ENCODE peak calls at places on chromosomes 11 and 22, in six cellular contexts. One of them, this sample, is unnamed.

GRCh38 chr11:114346709-114347141 is 50.5 kb downstream of the NNMT start:
- DNase-seq in IMR-90: no peak
- DNase-seq in stomach: no peak
- DNase-seq in right lobe of liver: no peak
- DNase-seq in A549: peak; percentile 12
- DNase-seq in esophagus muscularis mucosa: no peak
- DNase-seq in this sample: no peak

GRCh38 chr11:92180664-92181251 is 43.9 kb upstream of the FAT3 start:
- DNase-seq in IMR-90: peak; percentile 47
- DNase-seq in stomach: no peak
- DNase-seq in right lobe of liver: no peak
- DNase-seq in A549: no peak
- DNase-seq in esophagus muscularis mucosa: no peak
- DNase-seq in this sample: no peak

GRCh38 chr11:2095198-2095520 is 44.0 kb downstream of the IGF2 start:
- DNase-seq in IMR-90: no peak
- DNase-seq in stomach: no peak
- DNase-seq in right lobe of liver: no peak
- DNase-seq in A549: no peak
- DNase-seq in esophagus muscularis mucosa: no peak
- DNase-seq in this sample: peak; percentile 57

GRCh38 chr11:119222308-119222707 is 16.2 kb downstream of the CBL start:
- DNase-seq in IMR-90: peak; percentile 81
- DNase-seq in stomach: no peak
- DNase-seq in right lobe of liver: no peak
- DNase-seq in A549: no peak
- DNase-seq in esophagus muscularis mucosa: no peak
- DNase-seq in this sample: no peak

GRCh38 chr11:135027461-135027860 is 615.4 kb upstream of the B3GAT1 start:
- DNase-seq in IMR-90: peak; percentile 31
- DNase-seq in stomach: peak; percentile 35
- DNase-seq in right lobe of liver: no peak
- DNase-seq in A549: no peak
- DNase-seq in esophagus muscularis mucosa: no peak
- DNase-seq in this sample: no peak

GRCh38 chr11:47507016-47507631 is 45.8 kb downstream of the CELF1 start:
- DNase-seq in IMR-90: no peak
- DNase-seq in stomach: no peak
- DNase-seq in right lobe of liver: no peak
- DNase-seq in A549: no peak
- DNase-seq in esophagus muscularis mucosa: no peak
- DNase-seq in this sample: no peak

GRCh38 chr11:71286701-71287643 is 34.6 kb upstream of the SHANK2 start:
- DNase-seq in IMR-90: peak; percentile 92
- DNase-seq in stomach: peak; percentile 74
- DNase-seq in right lobe of liver: peak; percentile 94
- DNase-seq in A549: peak; percentile 62
- DNase-seq in esophagus muscularis mucosa: no peak
- DNase-seq in this sample: no peak

GRCh38 chr11:119092880-119093665 is 8.4 kb downstream of the HMBS start:
- DNase-seq in IMR-90: peak; percentile 42
- DNase-seq in stomach: peak; percentile 57
- DNase-seq in right lobe of liver: no peak
- DNase-seq in A549: no peak
- DNase-seq in esophagus muscularis mucosa: no peak
- DNase-seq in this sample: no peak

GRCh38 chr22:47290706-47291430 is 528.4 kb downstream of the TBC1D22A start:
- DNase-seq in IMR-90: no peak
- DNase-seq in stomach: no peak
- DNase-seq in right lobe of liver: peak; percentile 38
- DNase-seq in A549: no peak
- DNase-seq in esophagus muscularis mucosa: no peak
- DNase-seq in this sample: no peak

GRCh38 chr11:102292951-102293350 is 24.3 kb upstream of the BIRC3 start:
- DNase-seq in IMR-90: no peak
- DNase-seq in stomach: no peak
- DNase-seq in right lobe of liver: no peak
- DNase-seq in A549: no peak
- DNase-seq in esophagus muscularis mucosa: no peak
- DNase-seq in this sample: no peak

GRCh38 chr11:116981216-116981887 is 116.9 kb downstream of the SIK3 start:
- DNase-seq in IMR-90: no peak
- DNase-seq in stomach: no peak
- DNase-seq in right lobe of liver: no peak
- DNase-seq in A549: no peak
- DNase-seq in esophagus muscularis mucosa: no peak
- DNase-seq in this sample: no peak

GRCh38 chr11:95611827-95612226 is 177.8 kb downstream of the FAM76B start:
- DNase-seq in IMR-90: no peak
- DNase-seq in stomach: no peak
- DNase-seq in right lobe of liver: no peak
- DNase-seq in A549: no peak
- DNase-seq in esophagus muscularis mucosa: no peak
- DNase-seq in this sample: no peak

DNA sequence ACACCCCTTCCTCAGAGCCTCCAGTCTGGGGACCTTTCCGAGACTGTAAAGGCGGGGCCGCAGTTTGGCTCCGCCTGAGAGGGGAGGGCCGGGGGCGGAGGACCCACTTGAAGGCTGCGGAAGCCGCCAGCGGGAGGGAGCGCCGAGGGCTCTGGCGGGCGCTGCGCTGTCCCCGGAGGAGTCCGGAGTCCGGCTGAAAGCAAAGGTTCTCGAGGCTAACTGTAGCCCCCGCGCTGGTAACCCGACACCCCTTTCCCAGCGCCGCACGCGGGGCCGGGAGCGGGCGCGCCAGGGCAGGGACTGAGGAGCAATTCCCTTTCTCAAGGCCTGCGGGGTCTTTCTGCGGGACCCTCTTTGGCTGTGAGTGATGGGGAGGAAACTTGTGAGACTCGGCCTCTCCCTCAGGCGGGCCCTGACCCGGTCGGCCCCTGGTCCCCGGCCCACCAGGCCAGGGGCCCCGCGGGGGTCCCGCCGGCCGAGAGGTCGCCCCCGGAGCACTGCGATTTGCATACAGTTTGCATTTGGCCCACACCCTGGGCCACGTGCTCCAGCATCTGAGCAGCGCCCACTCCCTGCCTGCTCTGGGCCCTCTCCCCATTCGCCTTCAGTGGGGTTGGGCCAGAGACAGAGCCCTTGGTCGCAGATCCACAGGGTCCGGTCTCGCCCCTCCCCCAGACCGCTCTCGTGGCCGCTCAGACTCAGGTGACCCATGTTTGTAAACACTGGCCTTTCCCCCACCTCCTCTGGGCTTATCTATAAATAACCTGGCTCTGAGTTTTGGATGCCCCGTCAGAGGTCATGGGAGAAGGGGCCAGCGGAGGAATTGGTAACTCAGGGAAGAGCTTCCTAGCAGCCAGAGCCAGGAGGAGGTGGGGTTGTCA is 519 bp upstream of the ART5 start:
- DNase-seq in IMR-90: peak; percentile 58
- DNase-seq in stomach: peak; percentile 85
- DNase-seq in right lobe of liver: peak; percentile 68
- DNase-seq in A549: peak; percentile 80
- DNase-seq in esophagus muscularis mucosa: no peak
- DNase-seq in this sample: peak; percentile 90
- TF ChIP-seq POLR2A in IMR-90: no peak
- TF ChIP-seq POLR2A in stomach: no peak
- TF ChIP-seq POLR2A in right lobe of liver: no peak
- TF ChIP-seq POLR2A in A549: no peak
- TF ChIP-seq POLR2A in esophagus muscularis mucosa: no peak
- TF ChIP-seq POLR2A in this sample: no peak

DNA sequence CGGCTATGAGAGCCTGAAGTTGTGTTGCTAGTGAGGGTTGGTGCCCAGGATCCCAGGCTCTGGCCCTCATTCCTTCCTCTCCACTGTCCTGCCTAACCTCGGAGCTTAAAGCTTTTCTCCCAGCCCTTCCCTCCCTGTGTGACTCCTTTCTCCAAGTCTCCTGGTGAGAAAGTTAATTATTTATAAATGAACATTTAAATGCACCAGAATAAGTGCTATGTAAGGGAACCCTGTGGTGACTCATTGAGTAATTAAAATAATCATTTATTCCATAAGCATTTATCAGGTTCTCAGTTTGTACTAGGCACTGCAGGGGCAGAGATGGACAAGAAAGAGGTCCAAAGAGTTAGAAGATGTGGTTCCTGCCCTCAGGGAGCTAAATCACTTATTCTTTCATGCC is 89.1 kb upstream of the ISX start:
- DNase-seq in IMR-90: no peak
- DNase-seq in stomach: no peak
- DNase-seq in right lobe of liver: no peak
- DNase-seq in A549: no peak
- DNase-seq in esophagus muscularis mucosa: no peak
- DNase-seq in this sample: no peak
- TF ChIP-seq POLR2A in IMR-90: no peak
- TF ChIP-seq POLR2A in stomach: no peak
- TF ChIP-seq POLR2A in right lobe of liver: no peak
- TF ChIP-seq POLR2A in A549: no peak
- TF ChIP-seq POLR2A in esophagus muscularis mucosa: no peak
- TF ChIP-seq POLR2A in this sample: no peak

DNA sequence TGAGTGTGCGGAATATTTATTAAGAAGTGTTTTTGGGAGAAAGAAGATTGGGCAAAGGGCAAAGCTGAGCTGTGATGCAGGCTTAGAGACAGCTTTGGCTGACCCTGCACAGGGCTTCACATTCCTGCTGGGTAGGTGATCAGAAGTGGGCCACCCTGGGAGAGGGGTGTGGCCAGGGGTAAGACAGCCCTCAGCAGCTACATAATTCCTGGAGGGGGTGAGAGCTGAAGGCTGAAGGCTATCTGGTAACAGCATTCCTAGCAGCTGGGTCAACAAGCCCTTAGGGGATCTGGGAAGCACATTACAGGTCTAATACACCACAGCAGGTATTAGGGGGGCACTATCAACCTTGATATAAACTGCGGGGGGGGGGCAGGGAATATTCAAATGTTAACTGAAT is 5.8 kb downstream of the OOSP1 start:
- DNase-seq in IMR-90: no peak
- DNase-seq in stomach: no peak
- DNase-seq in right lobe of liver: no peak
- DNase-seq in A549: no peak
- DNase-seq in esophagus muscularis mucosa: no peak
- DNase-seq in this sample: no peak
- TF ChIP-seq POLR2A in IMR-90: no peak
- TF ChIP-seq POLR2A in stomach: no peak
- TF ChIP-seq POLR2A in right lobe of liver: no peak
- TF ChIP-seq POLR2A in A549: no peak
- TF ChIP-seq POLR2A in esophagus muscularis mucosa: no peak
- TF ChIP-seq POLR2A in this sample: no peak

GRCh38 chr22:35910926-35911325 is 117.7 kb downstream of the RBFOX2 start:
- DNase-seq in IMR-90: no peak
- DNase-seq in stomach: no peak
- DNase-seq in right lobe of liver: no peak
- DNase-seq in A549: no peak
- DNase-seq in esophagus muscularis mucosa: no peak
- DNase-seq in this sample: no peak
- TF ChIP-seq POLR2A in IMR-90: no peak
- TF ChIP-seq POLR2A in stomach: no peak
- TF ChIP-seq POLR2A in right lobe of liver: no peak
- TF ChIP-seq POLR2A in A549: no peak
- TF ChIP-seq POLR2A in esophagus muscularis mucosa: no peak
- TF ChIP-seq POLR2A in this sample: no peak

GRCh38 chr22:17258015-17258827 is 39.0 kb upstream of the ADA2 start:
- DNase-seq in IMR-90: no peak
- DNase-seq in stomach: peak; percentile 53
- DNase-seq in right lobe of liver: peak; percentile 57
- DNase-seq in A549: no peak
- DNase-seq in esophagus muscularis mucosa: no peak
- DNase-seq in this sample: no peak
- TF ChIP-seq POLR2A in IMR-90: no peak
- TF ChIP-seq POLR2A in stomach: no peak
- TF ChIP-seq POLR2A in right lobe of liver: no peak
- TF ChIP-seq POLR2A in A549: no peak
- TF ChIP-seq POLR2A in esophagus muscularis mucosa: no peak
- TF ChIP-seq POLR2A in this sample: peak; percentile 33

DNA sequence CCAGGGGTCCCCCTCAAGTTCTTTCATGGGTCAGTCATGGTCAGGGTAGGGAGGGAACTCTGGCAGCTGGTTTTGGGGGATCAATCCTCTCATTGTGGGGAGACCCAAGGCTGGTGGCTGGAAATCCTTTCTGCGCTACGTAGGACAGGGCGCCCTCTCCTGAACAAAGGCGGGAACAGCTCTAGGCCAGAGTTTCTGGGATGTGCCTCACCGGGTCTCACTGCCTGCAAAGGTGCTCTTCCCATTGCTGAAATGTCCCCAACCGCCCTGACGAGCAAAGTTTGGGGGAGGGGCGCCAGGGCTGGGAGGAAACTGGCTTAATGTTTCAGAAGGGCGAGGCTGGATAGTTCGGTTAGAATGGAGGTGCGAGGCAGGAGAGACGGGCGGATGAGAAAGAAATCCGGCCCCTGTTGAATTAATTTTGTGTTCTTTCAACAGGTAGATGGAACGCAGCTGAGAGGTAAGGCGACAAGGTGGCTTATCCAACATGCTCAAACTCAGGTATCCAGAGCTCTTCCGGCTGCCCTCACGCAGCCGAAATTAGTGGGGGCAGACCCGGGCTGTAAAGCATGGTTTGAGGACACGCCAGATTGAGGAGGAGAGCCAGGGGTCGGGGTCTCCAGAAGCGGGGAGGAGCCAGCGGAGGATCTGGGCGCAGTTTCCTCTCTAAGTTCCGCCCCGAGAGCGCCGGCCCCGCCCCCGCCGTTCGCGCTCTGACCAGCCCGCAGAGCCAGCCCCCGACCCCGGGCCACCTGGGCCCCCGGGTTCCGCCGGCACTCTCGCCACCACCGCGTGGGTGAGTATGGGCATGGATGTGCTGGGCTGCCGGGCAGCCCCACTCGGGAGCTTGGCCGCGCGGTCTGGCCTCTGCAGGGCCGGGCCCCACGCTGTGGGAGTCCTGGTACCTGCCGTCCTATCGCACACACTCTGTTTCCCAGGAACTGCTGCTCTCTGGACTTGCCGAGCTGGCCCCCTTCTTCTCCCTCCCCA is at the start of gene PGAP2:
- DNase-seq in IMR-90: peak; percentile 35
- DNase-seq in stomach: peak; percentile 68
- DNase-seq in right lobe of liver: peak; percentile 72
- DNase-seq in A549: peak; percentile 73
- DNase-seq in esophagus muscularis mucosa: no peak
- DNase-seq in this sample: peak; percentile 60
- TF ChIP-seq POLR2A in IMR-90: no peak
- TF ChIP-seq POLR2A in stomach: no peak
- TF ChIP-seq POLR2A in right lobe of liver: no peak
- TF ChIP-seq POLR2A in A549: peak; percentile 16
- TF ChIP-seq POLR2A in esophagus muscularis mucosa: no peak
- TF ChIP-seq POLR2A in this sample: no peak

GRCh38 chr22:27489265-27489675 is 312.3 kb downstream of the MN1 start:
- DNase-seq in IMR-90: peak; percentile 52
- DNase-seq in stomach: peak; percentile 71
- DNase-seq in right lobe of liver: peak; percentile 86
- DNase-seq in A549: peak; percentile 38
- DNase-seq in esophagus muscularis mucosa: no peak
- DNase-seq in this sample: no peak

GRCh38 chr22:27491888-27492287 is 309.7 kb downstream of the MN1 start:
- DNase-seq in IMR-90: no peak
- DNase-seq in stomach: no peak
- DNase-seq in right lobe of liver: no peak
- DNase-seq in A549: no peak
- DNase-seq in esophagus muscularis mucosa: no peak
- DNase-seq in this sample: no peak

GRCh38 chr22:27487600-27488450 is 313.7 kb downstream of the MN1 start:
- DNase-seq in IMR-90: peak; percentile 69
- DNase-seq in stomach: no peak
- DNase-seq in right lobe of liver: peak; percentile 51
- DNase-seq in A549: peak; percentile 31
- DNase-seq in esophagus muscularis mucosa: no peak
- DNase-seq in this sample: no peak

GRCh38 chr22:27488456-27489224 is 312.9 kb downstream of the MN1 start:
- DNase-seq in IMR-90: no peak
- DNase-seq in stomach: peak; percentile 39
- DNase-seq in right lobe of liver: peak; percentile 68
- DNase-seq in A549: no peak
- DNase-seq in esophagus muscularis mucosa: no peak
- DNase-seq in this sample: no peak

GRCh38 chr22:27490080-27490479 is 311.5 kb downstream of the MN1 start:
- DNase-seq in IMR-90: no peak
- DNase-seq in stomach: no peak
- DNase-seq in right lobe of liver: peak; percentile 93
- DNase-seq in A549: no peak
- DNase-seq in esophagus muscularis mucosa: no peak
- DNase-seq in this sample: no peak
- TF ChIP-seq POLR2A in IMR-90: no peak
- TF ChIP-seq POLR2A in stomach: no peak
- TF ChIP-seq POLR2A in right lobe of liver: peak; percentile 47
- TF ChIP-seq POLR2A in A549: no peak
- TF ChIP-seq POLR2A in esophagus muscularis mucosa: no peak
- TF ChIP-seq POLR2A in this sample: no peak